ENCODE peak calls at places on chromosomes 2 and 18, in four cellular contexts. A is iPS-NIHi11, O is chondrocyte, V is AG04449. T is an unnamed sample.

GRCh38 chr18:63837556-63837955 is 49.9 kb upstream of the SERPINB2 start:
- DNase-seq in A (no peak), O (no peak), V (no peak), T (no peak)

GRCh38 chr18:24497052-24497754 is 36.8 kb downstream of the HRH4 start:
- DNase-seq in O (no peak), V (no peak), A (no peak), T (no peak)

GRCh38 chr2:195319112-195319460 is 337.9 kb upstream of the SLC39A10 start:
- DNase-seq in V (peak), A (no peak), O (no peak), T (no peak)

GRCh38 chr18:24086082-24086481 is 52.8 kb upstream of the CABYR start:
- DNase-seq in V (no peak), A (no peak), O (no peak), T (no peak)

GRCh38 chr2:109648041-109648527 is 33.9 kb downstream of the SOWAHC start:
- DNase-seq in A (no peak), V (no peak), O (peak), T (no peak)

GRCh38 chr2:58221909-58222308 is 19.2 kb downstream of the FANCL start:
- DNase-seq in O (no peak), V (no peak), A (no peak), T (no peak)

GRCh38 chr18:75005622-75006021 is 203.3 kb downstream of the PTGR3 start:
- DNase-seq in V (no peak), A (no peak), O (no peak), T (no peak)

GRCh38 chr2:141331127-141331526 is 799.7 kb downstream of the LRP1B start:
- DNase-seq in V (peak), A (no peak), O (no peak), T (no peak)

GRCh38 chr2:209322041-209322440 is 101.8 kb upstream of the MAP2 start:
- DNase-seq in O (no peak), V (no peak), A (no peak), T (no peak)

GRCh38 chr2:106566050-106566449 is 78.9 kb downstream of the CD8B2 start:
- DNase-seq in O (no peak), A (no peak), V (no peak), T (no peak)

GRCh38 chr2:186486651-186487647 is 889 bp downstream of the ZC3H15 start:
- DNase-seq in O (no peak), V (peak), A (no peak), T (no peak)

GRCh38 chr18:24014062-24014985 is at the start of gene TTC39C:
- DNase-seq in V (no peak), O (no peak), A (peak), T (peak)

GRCh38 chr2:177908182-177908581 is 164.4 kb downstream of the PDE11A start:
- DNase-seq in A (peak), V (no peak), O (no peak), T (no peak)

T was measured in HEK293T.